ENCODE peak calls at places on chromosomes 6 and 20, in four cellular contexts. O is HepG2, A is HCT116, N is K562. L is an unnamed sample.

GRCh38 chr6:136341967-136342366 is 52.3 kb upstream of the BCLAF1 start:
- DNase-seq in N (no peak), O (no peak), A (no peak), L (peak; percentile 17)

GRCh38 chr6:132683543-132683942 is 24.6 kb upstream of the TAAR1 start:
- DNase-seq in A (no peak), O (peak; percentile 10), N (no peak), L (no peak)

GRCh38 chr6:18243302-18243893 is 20.9 kb downstream of the DEK start:
- DNase-seq in O (no peak), A (no peak), N (no peak), L (no peak)

GRCh38 chr20:54891907-54892306 is 416.5 kb downstream of the DOK5 start:
- DNase-seq in A (no peak), O (no peak), N (no peak), L (no peak)

GRCh38 chr20:39429716-39430115 is 467.6 kb downstream of the DHX35 start:
- DNase-seq in N (no peak), O (peak; percentile 20), A (no peak), L (no peak)

GRCh38 chr6:127586372-127586771 is 9.4 kb downstream of the C6orf58 start:
- DNase-seq in O (peak; percentile 7), A (peak; percentile 16), N (no peak), L (no peak)

GRCh38 chr6:98044168-98044567 is 761.2 kb upstream of the MMS22L start:
- DNase-seq in O (no peak), A (no peak), N (no peak), L (no peak)

GRCh38 chr6:30684386-30685156 is 1.9 kb downstream of the PPP1R18 start:
- DNase-seq in O (no peak), A (no peak), N (peak; percentile 54), L (no peak)

GRCh38 chr6:132598473-132598872 is 8.9 kb upstream of the TAAR5 start:
- DNase-seq in O (peak; percentile 57), A (peak; percentile 44), N (peak; percentile 13), L (no peak)

GRCh38 chr20:44137210-44137781 is 49.7 kb downstream of the JPH2 start:
- DNase-seq in N (no peak), O (no peak), A (no peak), L (no peak)

GRCh38 chr6:106513813-106514212 is 115.5 kb downstream of the RTN4IP1 start:
- DNase-seq in A (no peak), O (no peak), N (no peak), L (no peak)

GRCh38 chr6:31581511-31582229 is 554 bp downstream of the LTB start:
- DNase-seq in N (no peak), A (no peak), O (no peak), L (no peak)

GRCh38 chr20:37295595-37295994 is 6.1 kb downstream of the MANBAL start:
- DNase-seq in O (no peak), A (no peak), N (no peak), L (no peak)
- H3K27ac ChIP-seq in O (no peak overlapping the region), A (peak overlapping the region; percentile 86), N (peak overlapping the region; percentile 15), L (peak overlapping the region; percentile 48)

DNA sequence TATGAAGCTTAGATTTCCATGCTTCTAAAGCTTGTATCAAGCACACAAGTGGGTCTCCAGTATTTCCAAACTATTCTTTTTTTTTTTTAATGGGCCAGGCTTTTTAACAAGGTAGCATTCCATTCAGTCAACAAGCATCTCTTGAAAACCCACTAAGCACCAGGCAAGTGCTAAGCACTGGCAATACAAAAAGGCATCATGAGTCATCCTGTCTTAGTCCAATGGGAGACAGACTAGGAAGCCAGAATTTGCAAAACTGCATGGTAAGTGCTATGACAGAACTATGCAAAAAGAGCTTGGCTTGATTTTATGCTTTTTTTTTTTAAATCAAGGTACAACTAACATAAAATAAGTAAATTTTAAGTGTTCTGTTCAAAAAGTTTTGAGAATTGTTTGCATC is 109.3 kb upstream of the DST start:
- DNase-seq in A (no peak), O (no peak), N (no peak), L (no peak)
- TF ChIP-seq TCF7L2 in A (no peak), O (no peak), N (no peak), L (no peak)

DNA sequence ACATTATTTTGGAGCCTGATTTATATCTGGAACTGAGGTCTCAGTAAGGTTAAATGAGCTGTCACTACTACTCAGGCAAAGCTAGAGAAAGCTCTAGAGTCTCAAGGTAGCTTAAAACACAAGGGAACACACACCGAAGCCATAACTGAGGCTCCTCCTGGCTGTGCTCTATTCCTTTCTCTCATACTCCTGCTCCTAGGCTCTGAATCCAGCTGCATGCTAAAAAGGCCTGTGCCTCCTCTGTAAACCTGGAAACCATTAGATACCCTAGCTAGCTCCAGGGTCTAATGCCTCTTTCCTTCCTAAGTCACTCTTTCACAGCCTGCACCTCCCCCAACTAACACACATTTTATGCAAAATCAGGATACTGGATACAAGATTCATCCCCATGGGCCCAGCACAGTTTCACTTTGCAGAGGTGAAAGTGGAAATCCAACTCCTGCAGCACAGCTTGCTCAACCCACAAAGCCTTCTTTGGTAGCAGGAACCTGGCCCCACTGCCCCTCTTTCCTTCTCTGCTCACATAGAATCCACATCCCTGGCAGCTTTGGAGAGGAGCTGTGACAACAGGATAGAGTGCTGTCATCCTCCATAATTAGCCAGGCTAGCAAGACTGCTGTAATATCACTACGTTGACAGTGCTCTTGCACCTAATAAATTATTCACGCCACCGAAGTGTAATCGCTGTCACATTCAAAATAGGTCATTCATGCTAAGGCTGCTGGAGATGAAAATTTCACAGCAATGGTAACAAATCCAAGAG is 16.9 kb downstream of the RIPOR2 start:
- DNase-seq in O (no peak), A (no peak), N (no peak), L (no peak)
- H3K4me3 ChIP-seq in O (no peak overlapping the region), A (no peak overlapping the region), N (no peak overlapping the region), L (no peak overlapping the region)

GRCh38 chr20:19427480-19427879 is 215.0 kb downstream of the SLC24A3 start:
- DNase-seq in O (no peak), A (no peak), N (peak; percentile 9), L (no peak)
- H3K27ac ChIP-seq in O (no peak overlapping the region), A (no peak overlapping the region), N (no peak overlapping the region), L (no peak overlapping the region)

DNA sequence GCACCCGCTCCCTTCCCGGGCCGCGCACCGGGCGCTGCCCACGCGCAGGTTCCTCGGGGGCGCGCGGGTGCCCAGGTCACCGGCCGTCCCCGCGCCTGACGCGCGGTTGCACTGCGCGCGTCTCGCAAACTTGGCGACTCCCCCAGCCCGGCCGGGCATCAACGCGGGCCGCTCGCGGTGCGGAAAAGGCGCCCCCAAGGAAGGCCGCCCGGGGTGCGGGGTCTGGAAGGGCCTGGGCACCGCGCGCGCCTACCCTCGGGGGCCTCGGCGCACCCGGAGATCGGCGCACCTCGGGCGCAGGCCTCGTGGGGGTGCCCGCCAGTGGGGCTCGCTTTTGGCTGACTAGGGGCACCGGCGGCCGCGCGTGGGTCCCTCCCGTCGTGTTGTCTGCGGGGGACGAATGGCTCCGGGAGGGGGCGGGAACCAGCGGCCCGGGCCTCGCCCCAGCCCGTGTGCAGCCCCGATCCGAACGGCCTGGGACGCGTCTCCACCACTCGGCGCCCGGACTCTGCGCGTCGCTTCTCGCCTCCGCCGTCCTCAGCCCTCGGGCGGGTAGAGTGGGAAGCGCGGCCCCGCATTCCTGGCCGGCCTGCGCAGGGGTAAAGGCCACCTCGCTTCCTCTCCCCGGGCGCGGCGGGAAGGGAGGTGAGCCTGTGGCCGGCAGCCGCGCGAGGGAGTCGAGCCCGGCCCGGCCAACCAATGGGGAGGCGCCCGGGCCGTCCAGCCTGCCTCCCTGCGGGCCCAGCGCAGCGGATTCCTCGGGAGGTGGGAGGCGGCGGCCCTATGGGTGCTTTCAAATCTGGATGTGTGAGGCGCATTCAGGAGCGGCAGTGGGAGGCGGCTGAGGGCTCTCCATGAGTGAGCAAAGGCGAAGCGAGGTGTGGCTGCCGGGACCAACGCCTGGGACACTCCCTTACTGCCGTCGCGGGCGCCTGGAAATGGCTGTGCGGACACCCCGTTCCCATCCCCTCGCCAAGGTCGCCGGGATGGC is 927 bp upstream of the ZBTB46 start:
- DNase-seq in O (peak; percentile 64), N (peak; percentile 74), A (peak; percentile 4), L (no peak)
- TF ChIP-seq TCF7L2 in O (no peak), N (no peak), A (no peak), L (no peak)

DNA sequence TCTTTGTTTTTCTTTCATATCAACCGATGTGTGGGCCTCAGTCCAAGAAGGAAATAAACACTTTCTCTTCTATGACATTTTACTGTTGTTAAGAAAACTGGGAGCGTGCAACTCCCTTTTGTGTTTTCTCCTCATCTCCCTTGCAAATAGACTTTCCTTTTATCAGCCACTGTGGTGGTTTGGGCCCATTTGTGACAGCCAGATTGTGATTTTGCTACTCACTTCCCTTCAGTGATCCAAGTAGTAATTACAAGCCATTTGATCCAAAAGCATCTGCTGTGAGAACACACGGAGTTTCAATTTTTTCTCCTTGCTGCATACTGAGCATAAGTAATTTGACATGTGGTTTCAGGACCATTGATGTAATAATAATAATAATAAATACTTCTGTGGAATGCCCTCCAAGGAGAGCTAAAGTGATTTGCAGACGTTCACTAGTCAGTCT is 92.0 kb upstream of the CLDN20 start:
- DNase-seq in A (no peak), N (no peak), O (no peak), L (no peak)
- H3K4me3 ChIP-seq in A (no peak overlapping the region), N (no peak overlapping the region), O (no peak overlapping the region), L (peak overlapping the region; percentile 9)

DNA sequence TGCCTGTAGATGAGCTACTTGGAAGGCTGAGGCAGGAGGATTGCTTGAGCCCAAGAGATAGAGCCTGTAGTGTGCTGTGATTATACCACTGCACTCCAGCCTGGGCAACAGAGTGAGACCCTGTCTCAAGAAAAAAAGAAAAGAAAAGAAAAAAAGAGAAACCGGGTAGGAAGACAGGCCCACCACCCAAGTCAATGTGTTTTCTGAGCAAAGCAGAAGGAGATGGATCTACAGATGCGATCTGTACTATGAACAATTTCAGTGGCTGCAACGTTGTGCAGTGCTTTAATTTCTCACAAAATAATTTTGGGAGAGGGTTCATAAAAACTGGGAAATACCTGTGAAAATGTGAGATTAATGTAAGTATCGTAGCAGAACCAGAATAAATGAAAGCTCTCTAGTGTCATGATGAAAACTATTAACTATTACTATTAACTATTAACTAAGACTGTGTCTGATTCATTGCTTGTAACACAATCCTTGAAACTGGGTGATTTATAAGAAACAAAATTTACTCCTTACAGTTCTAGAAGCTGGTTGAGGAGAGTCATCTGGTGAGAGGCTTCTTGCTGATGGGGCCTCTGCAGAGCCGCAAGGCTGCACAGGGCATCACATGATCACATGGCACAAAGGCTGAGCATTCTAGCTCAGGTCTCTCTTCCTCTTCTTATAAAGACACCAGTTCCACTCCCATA is 233.1 kb upstream of the ZNF217 start:
- DNase-seq in N (no peak), O (no peak), A (no peak), L (no peak)
- H3K27ac ChIP-seq in N (no peak overlapping the region), O (no peak overlapping the region), A (peak overlapping the region; percentile 97), L (peak overlapping the region; percentile 100)

L was measured in Panc1.